ENCODE peak calls at places on chromosomes 11 and 22, in five cellular contexts. K is AG04450, A is kidney, W is GM23248, I is renal cortical epithelial cell. Y is an unnamed sample.

GRCh38 chr11:117381988-117382387 is 54.3 kb downstream of the CEP164 start:
- DNase-seq in A (no peak), I (no peak), K (no peak), W (no peak), Y (no peak)

GRCh38 chr22:43853328-43853931 is 8.9 kb downstream of the SULT4A1 start:
- DNase-seq in W (no peak), K (no peak), I (no peak), A (peak), Y (no peak)

GRCh38 chr11:85823816-85824215 is 12.9 kb upstream of the SYTL2 start:
- DNase-seq in I (no peak), A (no peak), K (no peak), W (no peak), Y (no peak)

GRCh38 chr11:107706531-107706930 is 5.3 kb downstream of the SLN start:
- DNase-seq in W (no peak), K (no peak), A (no peak), I (peak), Y (no peak)

GRCh38 chr22:26462971-26463661 is 20.5 kb downstream of the HPS4 start:
- DNase-seq in W (no peak), I (peak), K (no peak), A (no peak), Y (no peak)

GRCh38 chr11:76090821-76091220 is 115.5 kb downstream of the WNT11 start:
- DNase-seq in I (no peak), A (no peak), K (no peak), W (no peak), Y (no peak)

GRCh38 chr11:69938206-69938605 is 119.0 kb upstream of the FGF3 start:
- DNase-seq in K (no peak), A (peak), I (no peak), W (no peak), Y (no peak)

GRCh38 chr22:42214625-42215415 is 55.6 kb downstream of the TCF20 start:
- DNase-seq in K (no peak), I (no peak), A (peak), W (no peak), Y (no peak)

GRCh38 chr22:38228873-38229740 is 27.3 kb downstream of the MAFF start:
- DNase-seq in W (peak), A (no peak), I (peak), K (no peak), Y (no peak)

GRCh38 chr11:36775157-36775556 is 177.1 kb upstream of the RAG2 start:
- DNase-seq in K (no peak), W (peak), A (no peak), I (peak), Y (no peak)

GRCh38 chr22:38211556-38211955 is 9.8 kb downstream of the MAFF start:
- DNase-seq in I (no peak), W (no peak), K (no peak), A (no peak), Y (no peak)

GRCh38 chr22:32804036-32804435 is 2.5 kb downstream of the TIMP3 start:
- DNase-seq in I (no peak), A (no peak), K (no peak), W (peak), Y (no peak)

GRCh38 chr11:72589802-72590761 is 84.1 kb downstream of the PDE2A start:
- DNase-seq in W (peak), A (peak), I (peak), K (no peak), Y (no peak)

GRCh38 chr11:80165763-80166162 is 724.9 kb upstream of the TENM4 start:
- DNase-seq in I (peak), W (peak), K (no peak), A (no peak), Y (no peak)

GRCh38 chr11:34959770-34960169 is 43.4 kb downstream of the PDHX start:
- DNase-seq in K (no peak), W (no peak), A (no peak), I (no peak), Y (no peak)

GRCh38 chr22:36286096-36286957 is 33.4 kb downstream of the APOL1 start:
- DNase-seq in I (peak), W (peak), A (peak), K (peak), Y (peak)

GRCh38 chr11:123323482-123324056 is 106.5 kb upstream of the GRAMD1B start:
- DNase-seq in I (no peak), W (no peak), A (no peak), K (no peak), Y (peak)

GRCh38 chr11:111265421-111265820 is 19.9 kb downstream of the POU2AF2 start:
- DNase-seq in I (no peak), K (no peak), A (no peak), W (no peak), Y (no peak)

GRCh38 chr11:86408845-86409244 is 34.2 kb downstream of the CCDC81 start:
- DNase-seq in K (no peak), A (no peak), W (peak), I (peak), Y (no peak)

GRCh38 chr22:47153854-47154542 is 391.5 kb downstream of the TBC1D22A start:
- DNase-seq in W (peak), A (no peak), K (no peak), I (no peak), Y (no peak)

GRCh38 chr11:67581469-67581868 is 2.1 kb upstream of the GSTP1 start:
- DNase-seq in W (no peak), A (no peak), I (peak), K (no peak), Y (no peak)